ENCODE peak calls at places on chromosomes 2 and 18, in eight cellular contexts. One of them, this sample, is unnamed.

GRCh38 chr18:62939433-62939832 is 224.1 kb downstream of the PHLPP1 start:
- DNase-seq in endodermal cell: no peak
- DNase-seq in Peyer's patch: no peak
- DNase-seq in heart left ventricle: no peak
- DNase-seq in aorta: no peak
- DNase-seq in suprapubic skin: no peak
- DNase-seq in upper lobe of right lung: no peak
- DNase-seq in fibroblast of lung: no peak
- DNase-seq in this sample: no peak

GRCh38 chr2:109321570-109321969 is 192.6 kb downstream of the SH3RF3 start:
- DNase-seq in upper lobe of right lung: no peak
- DNase-seq in heart left ventricle: no peak
- DNase-seq in fibroblast of lung: peak
- DNase-seq in Peyer's patch: no peak
- DNase-seq in endodermal cell: no peak
- DNase-seq in suprapubic skin: no peak
- DNase-seq in aorta: no peak
- DNase-seq in this sample: no peak

GRCh38 chr2:227394403-227394802 is 6.7 kb upstream of the SCYGR1 start:
- DNase-seq in Peyer's patch: no peak
- DNase-seq in heart left ventricle: no peak
- DNase-seq in fibroblast of lung: no peak
- DNase-seq in suprapubic skin: no peak
- DNase-seq in endodermal cell: no peak
- DNase-seq in aorta: no peak
- DNase-seq in upper lobe of right lung: no peak
- DNase-seq in this sample: no peak

GRCh38 chr2:122180972-122181371 is 425.5 kb downstream of the TSN start:
- DNase-seq in aorta: no peak
- DNase-seq in endodermal cell: no peak
- DNase-seq in suprapubic skin: no peak
- DNase-seq in Peyer's patch: no peak
- DNase-seq in upper lobe of right lung: no peak
- DNase-seq in fibroblast of lung: no peak
- DNase-seq in heart left ventricle: no peak
- DNase-seq in this sample: no peak

GRCh38 chr2:189024861-189025618 is 50.9 kb downstream of the COL3A1 start:
- DNase-seq in endodermal cell: peak
- DNase-seq in aorta: no peak
- DNase-seq in upper lobe of right lung: no peak
- DNase-seq in fibroblast of lung: peak
- DNase-seq in Peyer's patch: no peak
- DNase-seq in heart left ventricle: no peak
- DNase-seq in suprapubic skin: no peak
- DNase-seq in this sample: no peak

GRCh38 chr2:64742678-64743077 is 89.0 kb upstream of the SERTAD2 start:
- DNase-seq in endodermal cell: no peak
- DNase-seq in aorta: no peak
- DNase-seq in upper lobe of right lung: no peak
- DNase-seq in Peyer's patch: no peak
- DNase-seq in heart left ventricle: no peak
- DNase-seq in fibroblast of lung: no peak
- DNase-seq in suprapubic skin: no peak
- DNase-seq in this sample: no peak

GRCh38 chr2:164514491-164514890 is 106.8 kb downstream of the GRB14 start:
- DNase-seq in heart left ventricle: no peak
- DNase-seq in Peyer's patch: no peak
- DNase-seq in fibroblast of lung: peak
- DNase-seq in suprapubic skin: peak
- DNase-seq in endodermal cell: no peak
- DNase-seq in aorta: no peak
- DNase-seq in upper lobe of right lung: no peak
- DNase-seq in this sample: no peak

GRCh38 chr2:22826658-22827165 is 558.3 kb upstream of the KLHL29 start:
- DNase-seq in upper lobe of right lung: no peak
- DNase-seq in endodermal cell: no peak
- DNase-seq in Peyer's patch: no peak
- DNase-seq in aorta: no peak
- DNase-seq in heart left ventricle: no peak
- DNase-seq in fibroblast of lung: no peak
- DNase-seq in suprapubic skin: no peak
- DNase-seq in this sample: no peak

GRCh38 chr2:157587576-157587975 is 41.1 kb downstream of the ACVR1C start:
- DNase-seq in suprapubic skin: no peak
- DNase-seq in fibroblast of lung: peak
- DNase-seq in upper lobe of right lung: no peak
- DNase-seq in endodermal cell: no peak
- DNase-seq in heart left ventricle: no peak
- DNase-seq in Peyer's patch: no peak
- DNase-seq in aorta: no peak
- DNase-seq in this sample: no peak

GRCh38 chr2:108184421-108184820 is 55.3 kb upstream of the SULT1C3 start:
- DNase-seq in endodermal cell: no peak
- DNase-seq in fibroblast of lung: peak
- DNase-seq in aorta: no peak
- DNase-seq in heart left ventricle: no peak
- DNase-seq in suprapubic skin: no peak
- DNase-seq in upper lobe of right lung: no peak
- DNase-seq in Peyer's patch: peak
- DNase-seq in this sample: no peak

GRCh38 chr2:214536625-214537024 is 125.8 kb downstream of the VWC2L start:
- DNase-seq in heart left ventricle: no peak
- DNase-seq in endodermal cell: no peak
- DNase-seq in Peyer's patch: no peak
- DNase-seq in aorta: no peak
- DNase-seq in suprapubic skin: no peak
- DNase-seq in upper lobe of right lung: no peak
- DNase-seq in fibroblast of lung: peak
- DNase-seq in this sample: no peak

GRCh38 chr2:217261452-217261851 is 401.6 kb upstream of the TNP1 start:
- DNase-seq in aorta: no peak
- DNase-seq in endodermal cell: no peak
- DNase-seq in upper lobe of right lung: no peak
- DNase-seq in heart left ventricle: no peak
- DNase-seq in suprapubic skin: no peak
- DNase-seq in fibroblast of lung: peak
- DNase-seq in Peyer's patch: no peak
- DNase-seq in this sample: peak

GRCh38 chr2:221195829-221196228 is 376.3 kb downstream of the EPHA4 start:
- DNase-seq in fibroblast of lung: no peak
- DNase-seq in heart left ventricle: no peak
- DNase-seq in aorta: no peak
- DNase-seq in suprapubic skin: no peak
- DNase-seq in endodermal cell: no peak
- DNase-seq in Peyer's patch: no peak
- DNase-seq in upper lobe of right lung: no peak
- DNase-seq in this sample: no peak

GRCh38 chr18:7467708-7468466 is 99.2 kb upstream of the PTPRM start:
- DNase-seq in upper lobe of right lung: no peak
- DNase-seq in heart left ventricle: peak
- DNase-seq in Peyer's patch: no peak
- DNase-seq in suprapubic skin: no peak
- DNase-seq in aorta: no peak
- DNase-seq in endodermal cell: no peak
- DNase-seq in fibroblast of lung: peak
- DNase-seq in this sample: no peak

GRCh38 chr2:72889991-72890390 is 2.8 kb downstream of the SPR start:
- DNase-seq in Peyer's patch: peak
- DNase-seq in endodermal cell: no peak
- DNase-seq in aorta: no peak
- DNase-seq in suprapubic skin: no peak
- DNase-seq in heart left ventricle: no peak
- DNase-seq in fibroblast of lung: no peak
- DNase-seq in upper lobe of right lung: no peak
- DNase-seq in this sample: no peak

GRCh38 chr2:72886505-72887031 is 640 bp upstream of the SPR start:
- DNase-seq in endodermal cell: no peak
- DNase-seq in heart left ventricle: no peak
- DNase-seq in aorta: no peak
- DNase-seq in upper lobe of right lung: no peak
- DNase-seq in Peyer's patch: no peak
- DNase-seq in suprapubic skin: no peak
- DNase-seq in fibroblast of lung: no peak
- DNase-seq in this sample: no peak

GRCh38 chr2:72887836-72888437 is 729 bp downstream of the SPR start:
- DNase-seq in fibroblast of lung: peak
- DNase-seq in endodermal cell: peak
- DNase-seq in suprapubic skin: peak
- DNase-seq in aorta: peak
- DNase-seq in Peyer's patch: peak
- DNase-seq in heart left ventricle: peak
- DNase-seq in upper lobe of right lung: peak
- DNase-seq in this sample: peak

GRCh38 chr2:72887032-72887835 is at the start of gene SPR:
- DNase-seq in upper lobe of right lung: peak
- DNase-seq in suprapubic skin: peak
- DNase-seq in fibroblast of lung: peak
- DNase-seq in heart left ventricle: peak
- DNase-seq in aorta: peak
- DNase-seq in endodermal cell: peak
- DNase-seq in Peyer's patch: peak
- DNase-seq in this sample: no peak

GRCh38 chr2:72888438-72889202 is 1.4 kb downstream of the SPR start:
- DNase-seq in aorta: no peak
- DNase-seq in endodermal cell: no peak
- DNase-seq in fibroblast of lung: no peak
- DNase-seq in heart left ventricle: no peak
- DNase-seq in upper lobe of right lung: no peak
- DNase-seq in suprapubic skin: no peak
- DNase-seq in Peyer's patch: no peak
- DNase-seq in this sample: no peak
- H3K4me3 ChIP-seq in aorta: no peak
- H3K4me3 ChIP-seq in endodermal cell: peak
- H3K4me3 ChIP-seq in fibroblast of lung: peak
- H3K4me3 ChIP-seq in heart left ventricle: no peak
- H3K4me3 ChIP-seq in upper lobe of right lung: peak
- H3K4me3 ChIP-seq in suprapubic skin: no peak
- H3K4me3 ChIP-seq in Peyer's patch: no peak
- H3K4me3 ChIP-seq in this sample: no peak

GRCh38 chr18:79506191-79507075 is 110.7 kb downstream of the NFATC1 start:
- DNase-seq in Peyer's patch: peak
- DNase-seq in aorta: peak
- DNase-seq in heart left ventricle: peak
- DNase-seq in fibroblast of lung: peak
- DNase-seq in suprapubic skin: peak
- DNase-seq in upper lobe of right lung: peak
- DNase-seq in endodermal cell: no peak
- DNase-seq in this sample: no peak
- H3K4me3 ChIP-seq in Peyer's patch: no peak
- H3K4me3 ChIP-seq in aorta: no peak
- H3K4me3 ChIP-seq in heart left ventricle: no peak
- H3K4me3 ChIP-seq in fibroblast of lung: no peak
- H3K4me3 ChIP-seq in suprapubic skin: peak
- H3K4me3 ChIP-seq in upper lobe of right lung: no peak
- H3K4me3 ChIP-seq in endodermal cell: no peak
- H3K4me3 ChIP-seq in this sample: no peak

GRCh38 chr2:99487906-99488305 is 1.9 kb downstream of the REV1 start:
- DNase-seq in Peyer's patch: no peak
- DNase-seq in upper lobe of right lung: no peak
- DNase-seq in heart left ventricle: no peak
- DNase-seq in aorta: no peak
- DNase-seq in endodermal cell: no peak
- DNase-seq in fibroblast of lung: peak
- DNase-seq in suprapubic skin: no peak
- DNase-seq in this sample: no peak
- H3K4me3 ChIP-seq in Peyer's patch: no peak
- H3K4me3 ChIP-seq in upper lobe of right lung: peak
- H3K4me3 ChIP-seq in heart left ventricle: no peak
- H3K4me3 ChIP-seq in aorta: no peak
- H3K4me3 ChIP-seq in endodermal cell: peak
- H3K4me3 ChIP-seq in fibroblast of lung: peak
- H3K4me3 ChIP-seq in suprapubic skin: no peak
- H3K4me3 ChIP-seq in this sample: no peak

DNA sequence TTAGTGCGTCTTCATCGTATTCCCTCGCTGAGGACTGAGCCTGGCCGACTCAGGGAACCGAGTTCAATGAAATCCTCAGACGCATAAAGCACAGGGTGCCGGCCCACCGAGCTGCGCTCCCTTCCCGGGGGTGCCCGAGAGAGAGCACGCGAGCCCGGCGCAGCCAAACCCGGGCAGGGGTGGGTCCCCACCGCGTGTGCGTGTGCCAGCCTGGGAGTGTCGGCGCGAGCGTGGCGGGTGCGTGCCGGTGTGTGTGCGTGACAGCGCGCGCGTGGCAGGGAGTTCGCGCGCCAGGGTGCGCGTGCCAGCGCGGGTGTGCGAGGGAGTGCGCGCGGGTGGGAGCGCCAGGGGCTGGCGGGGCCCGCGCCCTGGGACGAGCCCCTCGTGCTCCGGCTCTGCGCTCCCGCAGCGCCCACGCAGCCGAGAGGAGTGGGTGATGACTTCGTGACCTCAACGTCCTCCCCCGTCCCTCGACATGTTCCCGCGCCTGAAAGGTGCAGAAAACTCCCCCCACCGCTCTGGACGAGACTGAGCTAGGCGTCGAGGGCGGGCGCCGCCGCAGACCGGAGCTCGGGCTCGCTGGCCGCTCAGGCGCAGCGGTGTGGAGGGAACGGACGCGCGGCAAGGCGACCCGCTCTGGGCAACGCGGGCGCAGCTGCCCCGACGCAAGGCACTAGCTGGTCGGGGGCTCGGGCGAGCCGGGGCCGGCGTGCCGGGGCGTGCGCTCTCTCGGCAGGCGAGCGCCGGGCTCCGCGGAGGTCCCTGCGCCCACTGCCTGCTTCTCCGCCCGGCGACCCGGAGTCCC is 583.0 kb downstream of the ZEB2 start:
- DNase-seq in heart left ventricle: peak
- DNase-seq in endodermal cell: peak
- DNase-seq in fibroblast of lung: peak
- DNase-seq in Peyer's patch: no peak
- DNase-seq in upper lobe of right lung: peak
- DNase-seq in suprapubic skin: peak
- DNase-seq in aorta: peak
- DNase-seq in this sample: no peak
- H3K4me3 ChIP-seq in heart left ventricle: peak
- H3K4me3 ChIP-seq in endodermal cell: peak
- H3K4me3 ChIP-seq in fibroblast of lung: peak
- H3K4me3 ChIP-seq in Peyer's patch: peak
- H3K4me3 ChIP-seq in upper lobe of right lung: peak
- H3K4me3 ChIP-seq in suprapubic skin: peak
- H3K4me3 ChIP-seq in aorta: peak
- H3K4me3 ChIP-seq in this sample: peak

DNA sequence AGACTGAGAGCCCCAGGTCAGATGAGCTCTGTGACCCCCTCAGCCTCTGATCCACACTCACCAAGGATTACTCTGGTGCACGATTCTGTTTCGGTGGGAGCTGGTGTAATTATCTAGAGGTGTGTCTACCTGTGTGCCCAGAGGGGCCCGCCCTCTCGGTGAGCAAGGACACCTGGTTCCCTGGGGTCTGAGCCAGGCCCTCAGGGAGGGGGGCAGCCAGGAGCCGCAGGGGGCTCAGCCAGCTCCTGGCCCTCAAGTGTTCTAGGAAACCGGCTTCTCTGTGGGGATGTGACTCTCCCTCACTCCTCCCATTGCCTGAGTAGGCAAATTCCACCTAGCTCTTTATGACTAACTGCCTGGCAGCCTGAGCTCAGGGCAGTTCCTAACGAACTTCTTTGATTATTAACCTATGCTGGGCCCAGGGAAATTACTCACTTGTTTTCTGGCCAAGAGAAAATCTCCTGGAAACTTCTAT is 17.4 kb downstream of the AGAP1 start:
- DNase-seq in suprapubic skin: no peak
- DNase-seq in heart left ventricle: no peak
- DNase-seq in upper lobe of right lung: peak
- DNase-seq in Peyer's patch: peak
- DNase-seq in endodermal cell: peak
- DNase-seq in fibroblast of lung: peak
- DNase-seq in aorta: no peak
- DNase-seq in this sample: peak
- H3K4me3 ChIP-seq in suprapubic skin: no peak
- H3K4me3 ChIP-seq in heart left ventricle: no peak
- H3K4me3 ChIP-seq in upper lobe of right lung: no peak
- H3K4me3 ChIP-seq in Peyer's patch: no peak
- H3K4me3 ChIP-seq in endodermal cell: no peak
- H3K4me3 ChIP-seq in fibroblast of lung: no peak
- H3K4me3 ChIP-seq in aorta: no peak
- H3K4me3 ChIP-seq in this sample: no peak

This sample was measured in retinal pigment epithelial cell.